ENCODE peak calls at places on chromosomes 16 and 17, in seven cellular contexts. Y is HFF-Myc, L is BE2C, D is cardiac fibroblast, G is esophagus squamous epithelium, E is GM23248, K is AG10803. W is an unnamed sample.

GRCh38 chr17:66715745-66716156 is 119.2 kb upstream of the CACNG5 start:
- DNase-seq in D (peak), K (peak), Y (peak), G (no peak), L (no peak), E (peak), W (peak)

GRCh38 chr17:5941258-5941657 is 128.9 kb upstream of the WSCD1 start:
- DNase-seq in D (no peak), E (no peak), K (no peak), L (no peak), G (no peak), Y (no peak), W (no peak)

GRCh38 chr17:41003926-41004325 is 4.2 kb upstream of the KRTAP3-2 start:
- DNase-seq in D (no peak), L (no peak), K (no peak), Y (no peak), G (no peak), E (no peak), W (no peak)

GRCh38 chr16:67077871-67078270 is 31.9 kb upstream of the PHAF1 start:
- DNase-seq in E (no peak), K (no peak), G (no peak), Y (no peak), D (no peak), L (no peak), W (no peak)

GRCh38 chr16:58098207-58099096 is 30.7 kb downstream of the CFAP20 start:
- DNase-seq in D (no peak), G (no peak), Y (no peak), K (peak), E (peak), L (no peak), W (peak)

GRCh38 chr17:82931696-82932060 is 91.9 kb upstream of the ZNF750 start:
- DNase-seq in L (peak), G (no peak), D (peak), E (peak), Y (peak), K (peak), W (peak)

GRCh38 chr16:19700319-19700781 is 17.7 kb downstream of the KNOP1 start:
- DNase-seq in L (no peak), E (peak), D (peak), G (no peak), K (peak), Y (no peak), W (peak)

GRCh38 chr16:11913425-11914079 is 2.2 kb downstream of the GSPT1 start:
- DNase-seq in K (no peak), E (peak), G (no peak), Y (no peak), L (no peak), D (no peak), W (peak)

GRCh38 chr16:5907544-5907943 is 809.9 kb upstream of the EEF2KMT start:
- DNase-seq in Y (no peak), D (no peak), K (no peak), G (no peak), L (no peak), E (no peak), W (no peak)

GRCh38 chr16:11136600-11136999 is 119.4 kb downstream of the SOCS1 start:
- DNase-seq in L (peak), D (peak), Y (no peak), K (peak), E (peak), G (no peak), W (peak)

GRCh38 chr17:2400474-2400866 is 390 bp downstream of the MNT start:
- DNase-seq in K (peak), D (peak), Y (no peak), L (peak), E (peak), G (no peak), W (no peak)

GRCh38 chr17:30995347-30995746 is 24.5 kb downstream of the RNF135 start:
- DNase-seq in E (no peak), Y (no peak), D (no peak), L (no peak), K (no peak), G (no peak), W (no peak)

GRCh38 chr17:83127431-83128160 is 48.2 kb downstream of the METRNL start:
- DNase-seq in K (no peak), L (no peak), E (no peak), Y (no peak), G (no peak), D (no peak), W (no peak)

GRCh38 chr17:8189711-8190477 is at the start of gene BORCS6:
- DNase-seq in D (peak), K (peak), G (peak), L (peak), Y (peak), E (peak), W (peak)

GRCh38 chr16:72474511-72475123 is 302.7 kb upstream of the PMFBP1 start:
- DNase-seq in K (peak), Y (peak), G (no peak), D (peak), E (peak), L (no peak), W (peak)

GRCh38 chr17:64281962-64282752 is 19.1 kb upstream of the TEX2 start:
- DNase-seq in G (no peak), Y (peak), L (peak), E (peak), D (peak), K (peak), W (peak)

GRCh38 chr16:87499189-87499486 is 6.3 kb upstream of the ZCCHC14 start:
- DNase-seq in Y (no peak), K (peak), L (no peak), G (no peak), D (peak), E (peak), W (peak)

GRCh38 chr17:4304417-4305027 is 40.7 kb upstream of the ANKFY1 start:
- DNase-seq in Y (no peak), D (peak), L (peak), E (peak), K (peak), G (no peak), W (peak)

GRCh38 chr17:54536306-54536705 is 364.3 kb upstream of the TOM1L1 start:
- DNase-seq in G (no peak), K (no peak), D (no peak), L (no peak), E (no peak), Y (no peak), W (no peak)

GRCh38 chr17:71966055-71966454 is 154.8 kb upstream of the SOX9 start:
- DNase-seq in D (no peak), G (no peak), Y (no peak), E (no peak), L (no peak), K (no peak), W (no peak)

GRCh38 chr17:32461853-32462617 is 17.7 kb downstream of the PSMD11 start:
- DNase-seq in G (no peak), L (peak), E (peak), K (peak), Y (no peak), D (peak), W (peak)

GRCh38 chr16:62276632-62277031 is 240.4 kb upstream of the CDH8 start:
- DNase-seq in Y (no peak), L (no peak), D (no peak), E (no peak), K (no peak), G (no peak), W (no peak)

GRCh38 chr17:30117548-30118155 is 1.0 kb downstream of the NSRP1 start:
- DNase-seq in Y (no peak), K (no peak), L (no peak), D (peak), E (peak), G (no peak), W (peak)

GRCh38 chr16:53922805-53923645 is 219.1 kb downstream of the FTO start:
- DNase-seq in E (no peak), D (no peak), G (no peak), K (no peak), L (no peak), Y (no peak), W (no peak)

GRCh38 chr17:33115957-33116680 is 124.5 kb downstream of the SPACA3 start:
- DNase-seq in D (no peak), L (no peak), K (no peak), Y (no peak), E (no peak), G (no peak), W (no peak)

GRCh38 chr17:76547183-76547641 is 7.4 kb downstream of the PRCD start:
- DNase-seq in K (peak), E (peak), L (peak), D (peak), Y (no peak), G (no peak), W (peak)

GRCh38 chr17:57004944-57005579 is 27.1 kb downstream of the SCPEP1 start:
- DNase-seq in E (no peak), D (no peak), L (no peak), Y (no peak), G (no peak), K (no peak), W (no peak)

GRCh38 chr16:53609536-53609935 is 94.1 kb downstream of the RPGRIP1L start:
- DNase-seq in D (no peak), K (no peak), G (no peak), Y (no peak), E (no peak), L (no peak), W (no peak)

GRCh38 chr16:70778901-70779309 is 22.1 kb downstream of the VAC14 start:
- DNase-seq in K (peak), G (no peak), D (peak), L (peak), E (peak), Y (peak), W (peak)

GRCh38 chr16:12090162-12090552 is 113.6 kb downstream of the SNX29 start:
- DNase-seq in E (no peak), Y (no peak), K (no peak), L (no peak), D (no peak), G (no peak), W (no peak)

GRCh38 chr17:83079340-83079747 is at the start of gene METRNL:
- DNase-seq in D (peak), K (peak), G (no peak), L (peak), Y (no peak), E (peak), W (peak)

GRCh38 chr17:16001498-16001897 is 1.9 kb downstream of the TTC19 start:
- DNase-seq in G (no peak), E (peak), K (peak), D (peak), Y (no peak), L (no peak), W (peak)

GRCh38 chr16:81583893-81584705 is 139.5 kb downstream of the CMIP start:
- DNase-seq in K (peak), L (no peak), G (no peak), Y (peak), D (peak), E (peak), W (peak)

GRCh38 chr17:64780096-64781012 is 118.2 kb upstream of the SMURF2 start:
- DNase-seq in D (no peak), L (peak), E (peak), Y (no peak), G (no peak), K (no peak), W (no peak)

GRCh38 chr17:40615295-40615988 is 32.2 kb downstream of the SMARCE1 start:
- DNase-seq in Y (no peak), E (peak), D (peak), L (peak), K (peak), G (no peak), W (peak)

GRCh38 chr17:4843451-4843850 is 10.3 kb downstream of the MINK1 start:
- DNase-seq in Y (no peak), K (no peak), L (no peak), D (no peak), G (no peak), E (no peak), W (no peak)

GRCh38 chr16:24728891-24729242 is 584 bp upstream of the TNRC6A start:
- DNase-seq in Y (no peak), G (no peak), K (no peak), L (no peak), D (no peak), E (no peak), W (no peak)

GRCh38 chr17:83196088-83196765 is 116.8 kb downstream of the METRNL start:
- DNase-seq in G (no peak), L (peak), K (peak), E (peak), D (peak), Y (no peak), W (peak)

GRCh38 chr17:30519707-30520106 is 42.5 kb downstream of the GOSR1 start:
- DNase-seq in E (peak), D (peak), G (no peak), Y (peak), L (no peak), K (peak), W (peak)

GRCh38 chr17:48351916-48352332 is 78.1 kb downstream of the SKAP1 start:
- DNase-seq in D (peak), E (peak), G (no peak), L (no peak), Y (peak), K (peak), W (peak)

GRCh38 chr16:15671530-15672117 is 21.6 kb downstream of the NDE1 start:
- DNase-seq in E (no peak), G (no peak), L (no peak), Y (no peak), D (no peak), K (no peak), W (no peak)

GRCh38 chr16:15677447-15677846 is 27.4 kb downstream of the NDE1 start:
- DNase-seq in Y (no peak), L (no peak), D (no peak), E (no peak), K (no peak), G (no peak), W (no peak)

GRCh38 chr16:15674571-15674970 is 24.5 kb downstream of the NDE1 start:
- DNase-seq in E (no peak), D (no peak), L (no peak), Y (no peak), G (no peak), K (no peak), W (no peak)

GRCh38 chr16:15676506-15676905 is 26.5 kb downstream of the NDE1 start:
- DNase-seq in K (no peak), E (no peak), G (no peak), D (no peak), L (no peak), Y (no peak), W (no peak)

GRCh38 chr16:15672514-15673167 is 22.6 kb downstream of the NDE1 start:
- DNase-seq in G (peak), L (no peak), E (peak), K (peak), D (peak), Y (peak), W (peak)
- H3K4me3 ChIP-seq in G (peak), L (no peak), E (peak), K (peak), D (no peak), Y (no peak), W (no peak)

GRCh38 chr16:31331807-31332301 is 23.1 kb upstream of the ITGAX start:
- DNase-seq in D (no peak), E (no peak), Y (no peak), G (no peak), K (no peak), L (no peak), W (no peak)
- H3K4me3 ChIP-seq in D (no peak), E (no peak), Y (no peak), G (no peak), K (no peak), L (no peak), W (no peak)

GRCh38 chr17:44086364-44087311 is 16.1 kb downstream of the G6PC3 start:
- DNase-seq in K (peak), L (peak), D (peak), E (peak), Y (peak), G (no peak), W (peak)
- H3K4me3 ChIP-seq in K (no peak), L (no peak), D (no peak), E (peak), Y (peak), G (no peak), W (no peak)

DNA sequence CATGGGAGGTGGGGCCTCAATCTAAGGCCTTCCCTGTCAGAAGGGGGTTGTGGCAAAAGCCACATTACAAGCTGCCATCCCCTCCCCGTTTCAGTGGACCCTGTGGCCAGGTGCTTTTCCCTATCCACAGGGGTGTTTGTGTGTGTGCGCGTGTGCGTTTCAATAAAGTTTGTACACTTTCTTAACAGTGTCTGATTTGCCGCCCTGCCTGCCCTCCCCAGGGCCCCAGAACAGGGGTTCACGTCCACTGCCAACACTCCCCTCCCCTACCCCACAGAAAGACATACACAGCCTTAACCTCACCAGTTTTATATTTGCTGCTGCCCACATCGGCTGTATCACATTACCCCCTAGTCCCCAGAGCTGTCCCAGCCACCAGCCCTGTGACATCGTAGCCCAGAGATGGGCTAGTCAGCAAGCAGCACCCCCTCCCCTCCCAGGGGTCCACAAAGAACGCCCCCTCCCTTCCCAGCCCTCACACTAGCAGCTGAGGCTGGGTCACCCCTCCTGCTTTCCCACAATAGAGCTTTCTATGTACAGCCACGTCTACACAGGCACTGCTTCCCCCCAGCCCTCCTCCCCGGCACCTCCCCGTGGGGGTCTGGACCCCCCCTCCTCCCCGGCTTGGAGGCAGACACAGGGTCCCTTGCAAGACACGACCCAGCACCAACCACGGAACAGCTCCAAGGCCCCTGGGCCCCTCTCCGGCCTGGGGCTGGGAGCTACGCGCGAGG is 8.0 kb downstream of the GRN start:
- DNase-seq in L (no peak), Y (no peak), K (no peak), E (no peak), D (no peak), G (no peak), W (no peak)
- H3K4me3 ChIP-seq in L (no peak), Y (no peak), K (no peak), E (peak), D (no peak), G (no peak), W (no peak)

DNA sequence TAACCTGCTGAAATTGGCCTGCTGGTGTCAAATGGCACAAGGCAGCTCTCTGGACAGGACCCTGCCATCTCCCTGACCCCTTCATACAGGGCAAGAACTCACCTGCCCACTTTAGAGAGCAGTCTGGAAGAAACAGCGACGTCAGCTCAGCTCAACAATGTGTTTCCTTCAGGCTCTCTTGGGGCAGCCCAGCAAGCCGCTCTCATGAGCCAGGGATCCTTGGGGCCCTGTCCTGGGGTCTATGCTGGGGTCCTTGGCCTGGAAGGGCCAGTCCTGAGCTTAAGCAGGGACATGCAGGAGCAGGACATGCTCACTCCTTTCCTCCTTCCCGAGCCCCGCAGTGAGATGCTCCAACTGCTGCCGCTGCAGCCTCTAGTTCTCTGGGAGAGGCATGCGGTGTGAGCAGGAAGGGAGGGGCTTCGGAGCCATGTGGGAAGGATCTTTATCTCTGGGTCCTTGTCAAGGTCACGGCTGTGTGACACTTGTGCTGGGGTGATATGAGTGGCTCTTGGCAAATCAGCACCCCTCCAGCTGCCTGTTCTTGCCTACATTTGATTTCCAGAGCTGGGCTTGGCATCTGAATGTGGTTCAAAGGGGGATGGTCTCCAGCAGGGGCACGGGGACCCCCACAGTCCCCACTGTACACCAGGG is 3.4 kb downstream of the C1QTNF1 start:
- DNase-seq in L (peak), G (no peak), Y (no peak), K (no peak), E (peak), D (peak), W (no peak)
- H3K4me3 ChIP-seq in L (peak), G (no peak), Y (no peak), K (no peak), E (peak), D (peak), W (no peak)

GRCh38 chr17:45308016-45308365 is 8.8 kb downstream of the MAP3K14 start:
- DNase-seq in Y (no peak), K (no peak), E (no peak), L (no peak), D (no peak), G (no peak), W (no peak)
- H3K4me3 ChIP-seq in Y (no peak), K (no peak), E (peak), L (no peak), D (no peak), G (peak), W (no peak)

DNA sequence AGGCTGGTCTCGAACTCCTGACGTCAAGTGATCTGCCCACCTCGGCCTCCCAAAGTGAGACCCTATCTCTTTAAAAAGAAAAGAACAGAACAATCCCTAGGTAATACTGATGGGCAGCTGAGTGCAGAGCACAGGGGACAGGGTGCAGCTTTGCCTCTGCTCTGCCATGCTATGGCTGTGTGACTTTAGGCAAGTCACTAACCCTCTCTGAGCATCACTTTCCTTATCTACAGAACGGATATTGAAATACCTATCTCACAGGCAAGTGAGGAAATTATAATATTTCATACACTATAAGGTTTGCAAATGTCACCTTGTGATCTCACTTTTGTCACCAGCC is 4.1 kb downstream of the CASKIN2 start:
- DNase-seq in L (no peak), G (no peak), D (no peak), Y (no peak), K (no peak), E (no peak), W (no peak)
- H3K4me3 ChIP-seq in L (no peak), G (peak), D (no peak), Y (no peak), K (no peak), E (no peak), W (no peak)

W was measured in fibroblast of mammary gland.